ENCODE peak calls at places on chromosome 11, in four cellular contexts. S is A549, T is H1, L is HCT116. G is an unnamed sample.

GRCh38 chr11:106540001-106540400 is 462.5 kb downstream of the AASDHPPT start:
- DNase-seq in T (no peak), L (no peak), S (no peak), G (no peak)

GRCh38 chr11:73750238-73750637 is 10.6 kb downstream of the RAB6A start:
- DNase-seq in S (no peak), T (no peak), L (no peak), G (no peak)

GRCh38 chr11:68503281-68503687 is 42.7 kb downstream of the PPP6R3 start:
- DNase-seq in L (no peak), S (peak), T (no peak), G (no peak)

GRCh38 chr11:22199243-22199642 is 6.4 kb downstream of the ANO5 start:
- DNase-seq in S (no peak), L (no peak), T (no peak), G (no peak)

GRCh38 chr11:95419915-95420314 is 188.9 kb upstream of the SESN3 start:
- DNase-seq in T (no peak), L (no peak), S (no peak), G (no peak)

GRCh38 chr11:111347002-111347722 is 31.9 kb downstream of the POU2AF1 start:
- DNase-seq in S (no peak), L (no peak), T (no peak), G (no peak)

GRCh38 chr11:122598971-122599370 is 56.6 kb upstream of the UBASH3B start:
- DNase-seq in L (no peak), S (peak), T (no peak), G (no peak)

GRCh38 chr11:46489668-46490560 is 98.3 kb upstream of the CHRM4 start:
- DNase-seq in T (peak), S (peak), L (peak), G (peak)

GRCh38 chr11:58923300-58923788 is 15.9 kb upstream of the GLYATL1 start:
- DNase-seq in L (peak), S (peak), T (no peak), G (peak)

GRCh38 chr11:112878228-112878627 is 83.0 kb upstream of the NCAM1 start:
- DNase-seq in T (no peak), S (no peak), L (no peak), G (no peak)

GRCh38 chr11:65785329-65786007 is 1.4 kb upstream of the OVOL1 start:
- DNase-seq in S (no peak), T (no peak), L (no peak), G (no peak)

GRCh38 chr11:65786008-65786785 is 666 bp upstream of the OVOL1 start:
- DNase-seq in S (no peak), L (no peak), T (no peak), G (no peak)

GRCh38 chr11:65787649-65788622 is 1.1 kb downstream of the OVOL1 start:
- DNase-seq in T (peak), L (no peak), S (no peak), G (no peak)

GRCh38 chr11:65788801-65789200 is 1.9 kb downstream of the OVOL1 start:
- DNase-seq in S (no peak), T (no peak), L (no peak), G (no peak)

GRCh38 chr11:65786786-65787636 is at the start of gene OVOL1:
- DNase-seq in T (no peak), S (no peak), L (peak), G (no peak)
- TF ChIP-seq POLR2A in T (no peak), S (no peak), L (no peak), G (no peak)

GRCh38 chr11:2760196-2760871 is 60.5 kb upstream of the KCNQ1OT1 start:
- DNase-seq in S (no peak), L (no peak), T (no peak), G (no peak)

GRCh38 chr11:2763939-2764338 is 64.1 kb upstream of the KCNQ1OT1 start:
- DNase-seq in L (no peak), T (no peak), S (no peak), G (no peak)

GRCh38 chr11:2762451-2762850 is 62.7 kb upstream of the KCNQ1OT1 start:
- DNase-seq in S (no peak), T (no peak), L (no peak), G (no peak)

GRCh38 chr11:2761131-2762030 is 61.6 kb upstream of the KCNQ1OT1 start:
- DNase-seq in S (no peak), T (no peak), L (no peak), G (no peak)

GRCh38 chr11:2762031-2762380 is 62.2 kb upstream of the KCNQ1OT1 start:
- DNase-seq in S (no peak), L (no peak), T (no peak), G (no peak)
- TF ChIP-seq MAX in S (no peak), L (no peak), T (no peak), G (no peak)

DNA sequence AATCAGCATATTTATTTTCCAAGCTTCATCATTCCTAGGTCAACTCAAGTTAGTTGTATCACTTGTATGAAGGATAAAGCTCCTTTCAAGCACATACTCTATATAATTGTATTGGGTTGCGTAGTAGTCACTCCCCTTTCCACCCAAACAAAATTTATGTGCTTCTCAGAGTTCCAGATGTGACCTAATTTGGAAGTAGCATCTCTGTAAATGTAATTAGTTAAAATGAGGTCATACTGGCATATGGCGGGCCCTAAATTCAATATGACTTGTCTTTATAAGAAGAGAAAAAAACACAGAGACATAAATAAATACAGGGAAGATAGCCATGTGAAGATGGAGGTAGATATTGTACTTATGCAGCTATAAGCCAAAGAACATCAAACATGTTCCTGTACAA is 226.8 kb upstream of the CHORDC1 start:
- DNase-seq in L (no peak), S (no peak), T (no peak), G (no peak)
- H3K4me3 ChIP-seq in L (no peak), S (no peak), T (no peak), G (no peak)

DNA sequence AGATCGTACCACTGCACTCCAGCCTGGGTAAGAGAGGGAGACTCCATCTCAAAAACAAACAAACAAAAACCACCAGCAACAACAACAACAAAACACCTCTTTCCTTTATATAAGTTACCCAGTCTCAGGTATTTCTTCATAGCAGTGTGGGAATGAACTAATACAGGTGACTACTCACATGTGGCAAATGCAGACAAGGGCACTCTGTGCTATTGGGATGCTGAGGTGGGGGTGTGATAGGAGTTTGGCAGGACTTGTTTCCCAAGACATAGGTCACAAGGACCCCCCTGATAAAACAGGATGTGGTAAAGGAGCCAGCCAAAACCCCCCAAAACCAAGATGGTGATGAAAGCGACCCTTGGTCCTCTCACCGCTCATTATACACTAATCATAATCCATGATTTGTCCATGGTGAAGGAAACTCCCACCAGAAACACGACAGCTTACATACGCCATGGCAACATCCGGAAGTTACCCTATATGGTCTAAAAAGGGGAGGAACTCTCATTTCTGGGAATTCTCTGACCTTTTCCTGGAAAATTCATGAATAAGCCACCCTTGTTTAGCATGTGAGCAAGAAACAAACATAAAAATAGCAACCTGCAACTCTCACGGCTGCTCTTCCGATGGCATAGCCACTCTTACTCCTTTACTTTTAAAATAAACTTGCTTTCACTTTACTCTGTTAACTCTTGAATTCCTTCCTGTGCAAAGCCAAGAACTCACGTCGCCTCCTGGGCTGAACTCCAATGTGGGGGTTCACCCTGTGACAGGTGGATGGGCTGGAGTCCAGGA is 18.8 kb upstream of the INCENP start:
- DNase-seq in L (no peak), S (no peak), T (no peak), G (no peak)
- TF ChIP-seq POLR2A in L (no peak), S (no peak), T (no peak), G (no peak)

DNA sequence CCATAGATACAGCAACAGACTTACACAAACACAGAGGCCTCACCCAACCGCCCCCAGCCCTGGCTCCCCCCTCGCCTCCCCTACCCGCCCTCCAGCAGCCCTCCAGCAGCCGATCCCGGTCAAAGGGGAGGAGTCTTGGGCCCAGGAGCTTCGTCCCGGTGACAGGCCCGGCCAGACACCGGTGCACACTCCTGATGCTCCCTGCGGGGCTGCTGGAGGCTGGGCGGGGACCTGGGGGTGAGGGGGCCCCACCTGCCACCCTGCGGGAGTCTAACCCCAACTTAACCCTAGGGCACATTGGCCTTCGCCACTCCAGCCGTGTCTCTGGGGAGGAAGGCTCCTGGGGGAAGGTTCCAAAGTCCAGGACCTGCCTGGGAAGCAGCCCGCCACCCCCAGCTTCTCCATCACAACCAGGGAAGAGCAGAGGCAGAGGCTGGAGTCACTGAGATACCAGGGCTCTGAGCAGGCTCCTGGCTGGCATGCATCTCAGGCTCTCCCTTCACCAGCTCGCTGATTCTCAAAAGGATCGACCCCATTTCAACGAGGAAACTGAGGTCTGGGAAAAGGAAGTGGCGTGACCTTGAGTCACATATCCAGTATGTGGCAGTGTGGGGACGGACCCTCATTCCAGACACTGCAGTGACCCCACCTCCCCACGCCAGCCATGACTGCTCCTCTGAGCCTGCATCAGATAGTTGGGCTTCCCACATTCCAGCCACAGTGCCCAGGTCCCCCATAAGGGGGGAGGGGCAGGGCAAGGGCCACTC is 14.4 kb downstream of the BCL9L start:
- DNase-seq in L (no peak), S (peak), T (no peak), G (no peak)
- TF ChIP-seq MAX in L (no peak), S (peak), T (no peak), G (no peak)

GRCh38 chr11:47846998-47847397 is 1.2 kb downstream of the NUP160 start:
- DNase-seq in L (no peak), T (no peak), S (no peak), G (no peak)
- H3K4me3 ChIP-seq in L (peak), T (peak), S (peak), G (peak)

GRCh38 chr11:76671626-76672309 is 1.2 kb upstream of the LRRC32 start:
- DNase-seq in S (no peak), T (no peak), L (no peak), G (no peak)

GRCh38 chr11:76670475-76671235 is at the start of gene LRRC32:
- DNase-seq in L (no peak), S (no peak), T (no peak), G (peak)

GRCh38 chr11:76671236-76671590 is 666 bp upstream of the LRRC32 start:
- DNase-seq in T (no peak), S (no peak), L (no peak), G (no peak)

GRCh38 chr11:76673164-76674142 is 2.9 kb upstream of the LRRC32 start:
- DNase-seq in S (no peak), L (no peak), T (no peak), G (no peak)

GRCh38 chr11:76672431-76673163 is 2.0 kb upstream of the LRRC32 start:
- DNase-seq in T (no peak), S (no peak), L (no peak), G (peak)
- TF ChIP-seq POLR2A in T (no peak), S (no peak), L (no peak), G (no peak)

DNA sequence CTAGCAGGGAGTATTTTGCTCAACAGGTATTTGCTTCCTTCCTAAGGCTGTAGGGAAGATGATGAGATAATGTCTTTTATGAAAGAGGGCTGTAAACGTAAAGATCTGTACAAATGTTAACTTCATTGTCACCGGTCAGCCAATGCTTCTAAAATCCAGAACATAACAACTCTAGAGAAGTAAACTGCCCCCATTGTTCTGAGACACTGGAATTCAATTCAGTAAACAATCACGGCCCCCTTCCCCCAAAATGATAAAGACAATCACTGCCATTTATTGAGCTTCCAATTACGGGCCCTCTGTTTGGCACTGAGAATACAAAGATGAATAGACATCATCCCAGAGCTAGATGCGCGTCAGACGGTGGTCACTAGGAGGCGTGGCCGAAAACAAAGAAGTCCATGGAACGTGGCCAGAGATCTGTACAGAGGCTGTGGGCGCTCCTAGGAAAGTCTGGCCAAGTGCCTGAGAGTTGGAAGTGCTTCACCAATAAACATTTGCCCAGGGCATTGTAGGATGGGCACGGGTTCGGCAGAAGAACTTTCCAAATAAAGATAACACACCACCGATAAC is 576 bp downstream of the TMEM258 start:
- DNase-seq in T (no peak), S (peak), L (peak), G (peak)
- TF ChIP-seq MAX in T (peak), S (no peak), L (no peak), G (no peak)

GRCh38 chr11:119472856-119473222 is 49.9 kb upstream of the THY1 start:
- DNase-seq in L (no peak), S (no peak), T (no peak), G (peak)

GRCh38 chr11:119471329-119471728 is 48.4 kb upstream of the THY1 start:
- DNase-seq in S (no peak), L (no peak), T (no peak), G (no peak)

GRCh38 chr11:119468511-119468910 is 45.5 kb upstream of the THY1 start:
- DNase-seq in T (no peak), S (no peak), L (no peak), G (no peak)

GRCh38 chr11:119472186-119472855 is 49.3 kb upstream of the THY1 start:
- DNase-seq in T (no peak), S (no peak), L (no peak), G (no peak)

GRCh38 chr11:119470316-119471266 is 47.6 kb upstream of the THY1 start:
- DNase-seq in L (no peak), S (no peak), T (no peak), G (no peak)
- H3K4me3 ChIP-seq in L (no peak), S (no peak), T (no peak), G (no peak)